ENCODE peak calls at places on chromosomes 7 and 10, in six cellular contexts. H is occipital lobe; C is AG09309; E is activated CD4-positive, alpha-beta T cell treated with anti-CD3 and anti-CD28 coated beads, Interleukin-2, amount 50 U/mL, for 4 hours; O is mucosa of descending colon; N is ecto neural progenitor cell. G is an unnamed sample.

GRCh38 chr7:4683884-4684565 is 1.9 kb downstream of the FOXK1 start:
- DNase-seq in H (no peak), C (no peak), E (peak; percentile 34), O (peak; percentile 84), N (no peak), G (peak; percentile 14)

GRCh38 chr10:64785816-64786215 is 1264.6 kb downstream of the REEP3 start:
- DNase-seq in H (peak; percentile 42), C (no peak), E (no peak), O (no peak), N (no peak), G (no peak)

GRCh38 chr10:99685232-99686041 is 26.1 kb downstream of the ENTPD7 start:
- DNase-seq in H (no peak), C (no peak), E (no peak), O (no peak), N (no peak), G (no peak)

GRCh38 chr10:29379208-29379607 is 90.3 kb downstream of the LYZL1 start:
- DNase-seq in H (no peak), C (no peak), E (no peak), O (no peak), N (no peak), G (no peak)

GRCh38 chr7:116529250-116529649 is 4.4 kb downstream of the CAV1 start:
- DNase-seq in H (no peak), C (no peak), E (no peak), O (no peak), N (no peak), G (no peak)

GRCh38 chr10:110141747-110142625 is 65.4 kb upstream of the MXI1 start:
- DNase-seq in H (no peak), C (no peak), E (no peak), O (no peak), N (no peak), G (no peak)

GRCh38 chr10:73219384-73219783 is 27.7 kb downstream of the DNAJC9 start:
- DNase-seq in H (no peak), C (no peak), E (no peak), O (no peak), N (no peak), G (no peak)

GRCh38 chr10:78912361-78913218 is 156.2 kb upstream of the ZMIZ1 start:
- DNase-seq in H (no peak), C (no peak), E (no peak), O (no peak), N (no peak), G (no peak)

GRCh38 chr7:151470656-151471180 is 30.8 kb upstream of the CRYGN start:
- DNase-seq in H (no peak), C (no peak), E (no peak), O (no peak), N (no peak), G (no peak)

GRCh38 chr10:80413152-80413996 is 5.0 kb downstream of the PRXL2A start:
- DNase-seq in H (no peak), C (no peak), E (no peak), O (no peak), N (no peak), G (no peak)

GRCh38 chr7:98284335-98285036 is 3.0 kb downstream of the BRI3 start:
- DNase-seq in H (peak; percentile 21), C (peak; percentile 50), E (no peak), O (peak; percentile 94), N (no peak), G (no peak)

GRCh38 chr10:3067859-3068179 is 471 bp downstream of the PFKP start:
- DNase-seq in H (no peak), C (no peak), E (no peak), O (no peak), N (no peak), G (no peak)

GRCh38 chr10:33252794-33253203 is 81.7 kb downstream of the NRP1 start:
- DNase-seq in H (no peak), C (peak; percentile 71), E (no peak), O (no peak), N (no peak), G (no peak)

GRCh38 chr7:34061175-34061574 is 155.8 kb downstream of the BMPER start:
- DNase-seq in H (no peak), C (peak; percentile 73), E (no peak), O (no peak), N (no peak), G (no peak)

GRCh38 chr7:15685358-15686181 is 913 bp downstream of the MEOX2 start:
- DNase-seq in H (no peak), C (peak; percentile 82), E (no peak), O (no peak), N (peak; percentile 81), G (no peak)

GRCh38 chr10:73460897-73461296 is 27.5 kb upstream of the MSS51 start:
- DNase-seq in H (no peak), C (no peak), E (no peak), O (no peak), N (no peak), G (no peak)

GRCh38 chr10:102225646-102226541 is at the start of gene ELOVL3:
- DNase-seq in H (peak; percentile 80), C (peak; percentile 71), E (peak; percentile 78), O (peak; percentile 94), N (peak; percentile 95), G (peak; percentile 73)

GRCh38 chr7:156823441-156823840 is 69.5 kb downstream of the LMBR1 start:
- DNase-seq in H (no peak), C (no peak), E (no peak), O (no peak), N (no peak), G (no peak)

GRCh38 chr7:137909042-137909441 is 62.3 kb upstream of the DGKI start:
- DNase-seq in H (no peak), C (no peak), E (no peak), O (no peak), N (no peak), G (no peak)

GRCh38 chr7:107890493-107890961 is 456 bp upstream of the DLD start:
- DNase-seq in H (no peak), C (no peak), E (no peak), O (no peak), N (no peak), G (no peak)

GRCh38 chr7:158206341-158206740 is 381.3 kb downstream of the PTPRN2 start:
- DNase-seq in H (no peak), C (no peak), E (no peak), O (no peak), N (no peak), G (no peak)

GRCh38 chr10:72665925-72666324 is 26.0 kb upstream of the MCU start:
- DNase-seq in H (no peak), C (peak; percentile 13), E (no peak), O (no peak), N (no peak), G (no peak)

GRCh38 chr7:124101173-124101768 is 68.4 kb upstream of the TMEM229A start:
- DNase-seq in H (no peak), C (no peak), E (no peak), O (no peak), N (no peak), G (no peak)

GRCh38 chr7:13731643-13732042 is 257.8 kb downstream of the ETV1 start:
- DNase-seq in H (no peak), C (no peak), E (no peak), O (no peak), N (no peak), G (no peak)

GRCh38 chr7:7201583-7202374 is 19.4 kb downstream of the C1GALT1 start:
- DNase-seq in H (no peak), C (no peak), E (peak; percentile 29), O (peak; percentile 52), N (peak; percentile 55), G (no peak)

GRCh38 chr7:43552122-43552521 is 30.8 kb upstream of the STK17A start:
- DNase-seq in H (no peak), C (no peak), E (no peak), O (no peak), N (no peak), G (no peak)

GRCh38 chr7:85474234-85474633 is 287.4 kb upstream of the SEMA3D start:
- DNase-seq in H (no peak), C (no peak), E (no peak), O (no peak), N (no peak), G (no peak)